ENCODE peak calls at places on chromosomes 7 and 10, in seven cellular contexts. U, W, R, O, X, A and M are unnamed samples.

GRCh38 chr7:143289421-143289820 is 1.3 kb downstream of the CASP2 start:
- DNase-seq in U (no peak), W (no peak), R (no peak), O (no peak), X (no peak), A (no peak), M (no peak)

GRCh38 chr10:126135177-126135576 is 238.8 kb downstream of the FANK1 start:
- DNase-seq in U (no peak), W (no peak), R (no peak), O (no peak), X (no peak), A (no peak), M (peak)

GRCh38 chr10:103262229-103262628 is 14.7 kb upstream of the INA start:
- DNase-seq in U (no peak), W (no peak), R (no peak), O (peak), X (no peak), A (no peak), M (no peak)

GRCh38 chr10:61907587-61907986 is 6.1 kb downstream of the ARID5B start:
- DNase-seq in U (no peak), W (no peak), R (no peak), O (no peak), X (no peak), A (no peak), M (no peak)

GRCh38 chr10:802506-802905 is 113.0 kb upstream of the DIP2C start:
- DNase-seq in U (no peak), W (no peak), R (no peak), O (peak), X (no peak), A (peak), M (no peak)

GRCh38 chr10:108036298-108036697 is 871.8 kb upstream of the SORCS1 start:
- DNase-seq in U (no peak), W (no peak), R (no peak), O (no peak), X (no peak), A (no peak), M (no peak)

GRCh38 chr10:96695366-96695765 is 24.9 kb downstream of the PIK3AP1 start:
- DNase-seq in U (no peak), W (peak), R (no peak), O (no peak), X (no peak), A (no peak), M (no peak)

GRCh38 chr7:14734839-14735321 is 167.7 kb downstream of the DGKB start:
- DNase-seq in U (no peak), W (no peak), R (no peak), O (no peak), X (no peak), A (peak), M (peak)

GRCh38 chr10:72509206-72509799 is 116.6 kb downstream of the MICU1 start:
- DNase-seq in U (no peak), W (no peak), R (no peak), O (no peak), X (no peak), A (no peak), M (no peak)

GRCh38 chr10:124249812-124250432 is 156.5 kb upstream of the CHST15 start:
- DNase-seq in U (peak), W (no peak), R (no peak), O (no peak), X (no peak), A (no peak), M (peak)

GRCh38 chr7:68623030-68623429 is 975.2 kb upstream of the AUTS2 start:
- DNase-seq in U (no peak), W (no peak), R (no peak), O (no peak), X (no peak), A (no peak), M (no peak)

GRCh38 chr7:70317356-70317755 is 719.1 kb downstream of the AUTS2 start:
- DNase-seq in U (no peak), W (no peak), R (no peak), O (no peak), X (no peak), A (no peak), M (no peak)

GRCh38 chr7:101988513-101988912 is 171.1 kb downstream of the CUX1 start:
- DNase-seq in U (no peak), W (no peak), R (no peak), O (no peak), X (no peak), A (no peak), M (no peak)

GRCh38 chr7:19392246-19392645 is 247.0 kb upstream of the FERD3L start:
- DNase-seq in U (no peak), W (no peak), R (peak), O (peak), X (no peak), A (no peak), M (no peak)

GRCh38 chr7:46296526-46296925 is 375.5 kb upstream of the IGFBP3 start:
- DNase-seq in U (no peak), W (no peak), R (no peak), O (no peak), X (no peak), A (no peak), M (no peak)

GRCh38 chr10:122494833-122495232 is 33.5 kb downstream of the HTRA1 start:
- DNase-seq in U (peak), W (no peak), R (peak), O (peak), X (no peak), A (no peak), M (no peak)

GRCh38 chr10:112957589-112958202 is 7.6 kb downstream of the TCF7L2 start:
- DNase-seq in U (no peak), W (no peak), R (no peak), O (no peak), X (no peak), A (no peak), M (no peak)

GRCh38 chr7:15305002-15305600 is 256.7 kb downstream of the AGMO start:
- DNase-seq in U (no peak), W (no peak), R (no peak), O (peak), X (peak), A (peak), M (peak)

GRCh38 chr10:73218466-73219191 is 28.4 kb downstream of the DNAJC9 start:
- DNase-seq in U (no peak), W (no peak), R (no peak), O (peak), X (peak), A (no peak), M (peak)

GRCh38 chr10:82176571-82176970 is 301.6 kb downstream of the NRG3 start:
- DNase-seq in U (no peak), W (no peak), R (no peak), O (no peak), X (no peak), A (no peak), M (no peak)

GRCh38 chr7:77351539-77352004 is 64.6 kb downstream of the GSAP start:
- DNase-seq in U (no peak), W (peak), R (no peak), O (no peak), X (no peak), A (no peak), M (no peak)

GRCh38 chr10:22325272-22325947 is 4.5 kb downstream of the BMI1 start:
- DNase-seq in U (peak), W (peak), R (no peak), O (peak), X (peak), A (peak), M (peak)

GRCh38 chr10:44647877-44648542 is 263.1 kb upstream of the CXCL12 start:
- DNase-seq in U (no peak), W (no peak), R (peak), O (peak), X (no peak), A (no peak), M (no peak)

GRCh38 chr10:131196176-131196885 is 115.2 kb downstream of the TCERG1L start:
- DNase-seq in U (peak), W (no peak), R (no peak), O (no peak), X (no peak), A (peak), M (no peak)

GRCh38 chr10:77877461-77878344 is 48.9 kb downstream of the DLG5 start:
- DNase-seq in U (no peak), W (peak), R (no peak), O (no peak), X (no peak), A (no peak), M (no peak)

GRCh38 chr10:43312612-43313011 is 45.7 kb upstream of the RASGEF1A start:
- DNase-seq in U (no peak), W (no peak), R (no peak), O (no peak), X (no peak), A (no peak), M (no peak)

GRCh38 chr10:132504501-132505272 is 32.9 kb upstream of the INPP5A start:
- DNase-seq in U (no peak), W (no peak), R (no peak), O (no peak), X (no peak), A (no peak), M (no peak)

GRCh38 chr7:43362652-43363428 is 220.1 kb upstream of the STK17A start:
- DNase-seq in U (no peak), W (no peak), R (peak), O (peak), X (peak), A (no peak), M (no peak)

GRCh38 chr7:82156938-82157337 is 286.6 kb downstream of the CACNA2D1 start:
- DNase-seq in U (no peak), W (no peak), R (no peak), O (no peak), X (no peak), A (no peak), M (no peak)

GRCh38 chr7:1210321-1210978 is 22.2 kb upstream of the UNCX start:
- DNase-seq in U (no peak), W (no peak), R (no peak), O (peak), X (peak), A (no peak), M (no peak)

GRCh38 chr7:54877683-54878082 is 118.7 kb upstream of the SEC61G start:
- DNase-seq in U (no peak), W (no peak), R (no peak), O (peak), X (no peak), A (no peak), M (no peak)

GRCh38 chr10:131858118-131858515 is 42.7 kb upstream of the PPP2R2D start:
- DNase-seq in U (no peak), W (no peak), R (no peak), O (no peak), X (no peak), A (peak), M (no peak)

GRCh38 chr10:48638158-48638557 is 33.3 kb upstream of the ARHGAP22 start:
- DNase-seq in U (peak), W (no peak), R (no peak), O (no peak), X (no peak), A (no peak), M (no peak)

GRCh38 chr10:78957471-78958039 is 111.2 kb upstream of the ZMIZ1 start:
- DNase-seq in U (no peak), W (no peak), R (no peak), O (peak), X (no peak), A (no peak), M (no peak)

GRCh38 chr10:1394155-1394912 is 338.1 kb downstream of the WDR37 start:
- DNase-seq in U (peak), W (no peak), R (no peak), O (no peak), X (no peak), A (peak), M (no peak)